ENCODE peak calls at places on chromosomes 6 and 20, in four cellular contexts. V is T-helper 1 cell; B is stimulated activated CD8-positive, alpha-beta memory T cell treated with anti-CD3 and anti-CD28 coated beads, Interleukin-7, amount 100 ng/mL, for 48 hours; L is skeletal muscle cell. A is an unnamed sample.

GRCh38 chr20:10596726-10597125 is 77.1 kb downstream of the JAG1 start:
- DNase-seq in V (no peak), B (no peak), L (peak; percentile 85), A (no peak)

GRCh38 chr6:44855562-44856494 is 468.3 kb downstream of the CDC5L start:
- DNase-seq in V (no peak), B (no peak), L (peak; percentile 75), A (no peak)

GRCh38 chr20:63102720-63103375 is 96.1 kb upstream of the BHLHE23 start:
- DNase-seq in V (peak; percentile 71), B (peak; percentile 46), L (no peak), A (no peak)

GRCh38 chr6:31838968-31839367 is 11.4 kb downstream of the HSPA1B start:
- DNase-seq in V (no peak), B (no peak), L (no peak), A (no peak)

GRCh38 chr6:51292659-51293058 is 474.0 kb downstream of the TFAP2B start:
- DNase-seq in V (no peak), B (no peak), L (no peak), A (no peak)

GRCh38 chr6:147212618-147213017 is 8.4 kb downstream of the STXBP5 start:
- DNase-seq in V (no peak), B (no peak), L (no peak), A (no peak)

GRCh38 chr20:56778765-56779195 is 149.7 kb downstream of the TFAP2C start:
- DNase-seq in V (no peak), B (no peak), L (no peak), A (no peak)

GRCh38 chr6:89438248-89438647 is 5.3 kb downstream of the ANKRD6 start:
- DNase-seq in V (no peak), B (no peak), L (no peak), A (no peak)

GRCh38 chr20:483791-484644 is 21.7 kb upstream of the TBC1D20 start:
- DNase-seq in V (no peak), B (no peak), L (no peak), A (no peak)

GRCh38 chr6:141878686-141879085 is 254.0 kb upstream of the GJE1 start:
- DNase-seq in V (no peak), B (no peak), L (no peak), A (no peak)

GRCh38 chr6:166763606-166764472 is 136.8 kb upstream of the RPS6KA2 start:
- DNase-seq in V (no peak), B (no peak), L (no peak), A (no peak)

GRCh38 chr6:7156666-7157278 is 49.0 kb downstream of the RREB1 start:
- DNase-seq in V (no peak), B (no peak), L (no peak), A (no peak)

GRCh38 chr20:8126979-8127378 is 5.1 kb upstream of the PLCB1 start:
- DNase-seq in V (no peak), B (no peak), L (no peak), A (no peak)

GRCh38 chr20:21548390-21549035 is 34.6 kb upstream of the NKX2-2 start:
- DNase-seq in V (peak; percentile 78), B (peak; percentile 39), L (no peak), A (no peak)

GRCh38 chr20:4300401-4300800 is 285.0 kb upstream of the RNF24 start:
- DNase-seq in V (no peak), B (no peak), L (no peak), A (no peak)

GRCh38 chr20:23235173-23236027 is 115.2 kb upstream of the NXT1 start:
- DNase-seq in V (peak; percentile 34), B (no peak), L (no peak), A (no peak)

GRCh38 chr20:50096237-50096636 is 16.7 kb downstream of the UBE2V1 start:
- DNase-seq in V (no peak), B (no peak), L (no peak), A (no peak)

GRCh38 chr6:121857551-121857950 is 422.1 kb downstream of the GJA1 start:
- DNase-seq in V (no peak), B (no peak), L (no peak), A (no peak)

GRCh38 chr6:84026721-84027164 is 6.8 kb upstream of the MRAP2 start:
- DNase-seq in V (no peak), B (no peak), L (no peak), A (no peak)

GRCh38 chr20:24102749-24103148 is 114.2 kb upstream of the GGTLC1 start:
- DNase-seq in V (no peak), B (no peak), L (no peak), A (no peak)

GRCh38 chr20:24149175-24149574 is 160.6 kb upstream of the GGTLC1 start:
- DNase-seq in V (no peak), B (no peak), L (no peak), A (no peak)

GRCh38 chr6:2396292-2396691 is 150.9 kb upstream of the GMDS start:
- DNase-seq in V (no peak), B (no peak), L (no peak), A (no peak)

GRCh38 chr6:72622094-72622540 is 253 bp downstream of the KCNQ5 start:
- DNase-seq in V (peak; percentile 45), B (no peak), L (no peak), A (no peak)

GRCh38 chr6:52881996-52882841 is 27.3 kb downstream of the GSTA3 start:
- DNase-seq in V (peak; percentile 69), B (peak; percentile 38), L (no peak), A (no peak)

GRCh38 chr6:31558631-31559500 is 11.5 kb downstream of the NFKBIL1 start:
- DNase-seq in V (peak; percentile 77), B (no peak), L (no peak), A (no peak)

GRCh38 chr6:150006961-150007464 is 18.3 kb downstream of the RAET1L start:
- DNase-seq in V (no peak), B (peak; percentile 60), L (no peak), A (no peak)

GRCh38 chr6:90343581-90343980 is 46.9 kb upstream of the BACH2 start:
- DNase-seq in V (no peak), B (no peak), L (no peak), A (no peak)